ENCODE peak calls at places on chromosomes 7 and 10, in eight cellular contexts. J is fibroblast of mammary gland, W is BE2C, Y is right lobe of liver, U is vagina, R is thoracic aorta, F is AG04450, P is fibroblast of the aortic adventitia. Z is an unnamed sample.

GRCh38 chr7:30930621-30931020 is 19.0 kb downstream of the AQP1 start:
- DNase-seq in J (no peak), W (peak), Y (peak), U (no peak), R (no peak), F (no peak), P (no peak), Z (peak)

GRCh38 chr10:43623351-43623750 is 17.1 kb downstream of the ZNF485 start:
- DNase-seq in J (peak), W (no peak), Y (no peak), U (no peak), R (no peak), F (no peak), P (peak), Z (peak)

GRCh38 chr7:17158261-17158660 is 140.2 kb upstream of the AHR start:
- DNase-seq in J (no peak), W (no peak), Y (no peak), U (no peak), R (no peak), F (no peak), P (no peak), Z (no peak)

GRCh38 chr10:46556515-46557318 is at the start of gene GPRIN2:
- DNase-seq in J (no peak), W (peak), Y (peak), U (no peak), R (peak), F (no peak), P (no peak), Z (no peak)

GRCh38 chr10:95242581-95243317 is 48.1 kb downstream of the PDLIM1 start:
- DNase-seq in J (peak), W (peak), Y (no peak), U (no peak), R (no peak), F (no peak), P (peak), Z (peak)

GRCh38 chr10:114694735-114695134 is 36.7 kb upstream of the ABLIM1 start:
- DNase-seq in J (no peak), W (peak), Y (peak), U (no peak), R (no peak), F (no peak), P (no peak), Z (peak)

GRCh38 chr10:6542999-6543430 is 37.1 kb downstream of the PRKCQ start:
- DNase-seq in J (no peak), W (no peak), Y (no peak), U (no peak), R (no peak), F (no peak), P (no peak), Z (no peak)

GRCh38 chr7:74230446-74231231 is 20.8 kb downstream of the LAT2 start:
- DNase-seq in J (no peak), W (no peak), Y (no peak), U (no peak), R (no peak), F (no peak), P (no peak), Z (no peak)

GRCh38 chr10:28694530-28694929 is 17.2 kb downstream of the BAMBI start:
- DNase-seq in J (no peak), W (no peak), Y (no peak), U (no peak), R (no peak), F (no peak), P (no peak), Z (no peak)

GRCh38 chr7:126411032-126411820 is 841.5 kb downstream of the GRM8 start:
- DNase-seq in J (no peak), W (no peak), Y (no peak), U (no peak), R (no peak), F (no peak), P (no peak), Z (no peak)

GRCh38 chr7:45080958-45081669 is 7.7 kb downstream of the NACAD start:
- DNase-seq in J (no peak), W (no peak), Y (no peak), U (no peak), R (no peak), F (no peak), P (no peak), Z (no peak)

GRCh38 chr10:93206652-93207051 is 133.0 kb downstream of the CYP26A1 start:
- DNase-seq in J (no peak), W (no peak), Y (no peak), U (no peak), R (no peak), F (no peak), P (no peak), Z (no peak)

GRCh38 chr7:41199136-41199535 is 503.8 kb downstream of the INHBA start:
- DNase-seq in J (no peak), W (no peak), Y (no peak), U (no peak), R (no peak), F (no peak), P (no peak), Z (no peak)

GRCh38 chr10:122054046-122055025 is 65.4 kb downstream of the TACC2 start:
- DNase-seq in J (peak), W (peak), Y (no peak), U (no peak), R (no peak), F (no peak), P (peak), Z (peak)

GRCh38 chr7:158015403-158016116 is 572.1 kb downstream of the PTPRN2 start:
- DNase-seq in J (no peak), W (no peak), Y (peak), U (no peak), R (no peak), F (no peak), P (no peak), Z (no peak)

GRCh38 chr7:70016044-70016770 is 417.9 kb downstream of the AUTS2 start:
- DNase-seq in J (peak), W (no peak), Y (no peak), U (no peak), R (no peak), F (no peak), P (peak), Z (peak)

GRCh38 chr7:21550821-21551531 is 8.1 kb downstream of the DNAH11 start:
- DNase-seq in J (no peak), W (no peak), Y (no peak), U (no peak), R (no peak), F (no peak), P (no peak), Z (no peak)

DNA sequence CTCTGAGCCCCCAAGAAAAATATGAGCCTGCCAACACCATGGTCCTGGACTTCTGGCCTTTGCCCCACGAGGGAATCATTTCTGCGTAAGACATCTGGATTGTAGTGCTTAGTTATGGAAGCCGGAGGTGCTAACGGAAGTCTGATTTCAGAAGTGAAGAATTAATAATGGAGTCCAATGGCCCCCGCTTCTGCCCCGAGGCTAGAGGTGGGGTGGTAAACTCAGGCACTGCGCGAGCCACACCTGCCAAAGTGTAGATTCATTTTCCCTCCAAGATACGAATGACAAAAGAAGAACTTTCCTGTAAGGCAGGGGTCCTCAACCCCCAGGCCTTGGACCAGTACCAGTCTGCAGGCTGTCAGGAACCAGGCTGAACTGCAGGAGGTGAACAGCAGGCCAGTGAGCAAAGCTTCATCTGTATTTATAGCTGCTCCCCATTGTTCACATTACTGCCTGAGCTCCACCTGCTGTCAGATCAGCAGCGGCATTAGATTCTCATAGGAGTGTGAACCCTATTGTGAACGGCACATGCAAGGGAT is 22.3 kb downstream of the CNPY1 start:
- DNase-seq in J (no peak), W (no peak), Y (no peak), U (peak), R (no peak), F (no peak), P (no peak), Z (no peak)
- TF ChIP-seq CTCF in J (no peak), W (no peak), Y (no peak), U (no peak), R (no peak), F (no peak), P (no peak), Z (no peak)

DNA sequence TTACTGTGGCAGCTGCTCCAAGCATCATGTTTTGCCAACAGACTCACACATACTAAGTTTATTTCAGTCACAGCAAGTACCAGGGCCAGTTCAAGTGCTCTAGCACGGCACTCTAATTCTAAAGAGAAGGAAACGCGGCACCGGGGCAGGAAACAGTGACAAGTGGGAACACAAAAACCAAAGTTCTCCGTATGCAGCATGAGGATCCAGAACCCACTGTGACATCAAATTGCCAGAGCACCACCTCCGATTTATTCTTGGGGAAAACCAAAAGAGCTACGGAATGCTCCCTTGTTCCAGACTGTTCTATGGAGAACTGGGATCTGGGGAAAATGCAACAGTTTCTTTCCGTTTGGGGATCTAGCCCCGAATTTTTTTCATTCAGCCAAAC is 448 bp upstream of the PTER start:
- DNase-seq in J (peak), W (no peak), Y (no peak), U (no peak), R (no peak), F (no peak), P (no peak), Z (peak)
- H3K4me3 ChIP-seq in J (peak), W (no peak), Y (peak), U (peak), R (peak), F (peak), P (peak), Z (peak)

GRCh38 chr7:117094457-117094856 is 141.2 kb downstream of the ST7 start:
- DNase-seq in J (no peak), W (no peak), Y (no peak), U (no peak), R (no peak), F (no peak), P (no peak), Z (no peak)

GRCh38 chr7:117095055-117095454 is 141.8 kb downstream of the ST7 start:
- DNase-seq in J (no peak), W (no peak), Y (no peak), U (no peak), R (no peak), F (no peak), P (no peak), Z (no peak)

GRCh38 chr7:117097860-117098259 is 144.6 kb downstream of the ST7 start:
- DNase-seq in J (no peak), W (no peak), Y (no peak), U (no peak), R (no peak), F (no peak), P (no peak), Z (no peak)

GRCh38 chr7:117098457-117098856 is 145.2 kb downstream of the ST7 start:
- DNase-seq in J (peak), W (no peak), Y (no peak), U (no peak), R (no peak), F (peak), P (peak), Z (peak)

DNA sequence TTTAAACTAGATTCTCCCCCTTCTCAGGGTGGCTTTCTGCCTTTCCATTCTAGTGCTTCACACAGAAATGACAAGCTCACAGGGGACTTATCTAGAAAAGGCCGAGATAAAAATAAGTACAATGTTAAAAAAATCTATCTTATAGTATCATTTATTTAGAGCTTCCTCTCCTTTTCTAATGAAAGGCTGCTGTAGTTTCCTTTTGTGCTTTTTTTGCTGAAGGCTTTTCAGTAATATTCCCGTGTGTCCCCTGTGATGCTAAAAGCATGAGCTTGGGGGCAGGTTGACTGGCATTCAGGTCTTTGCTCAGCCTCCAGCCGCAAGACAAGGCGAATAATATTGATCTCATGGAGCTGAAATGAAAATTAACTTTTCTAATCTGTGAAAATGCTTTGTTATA is 143.0 kb downstream of the ST7 start:
- DNase-seq in J (no peak), W (no peak), Y (no peak), U (no peak), R (no peak), F (no peak), P (no peak), Z (no peak)
- TF ChIP-seq CTCF in J (no peak), W (no peak), Y (no peak), U (no peak), R (no peak), F (no peak), P (no peak), Z (no peak)

DNA sequence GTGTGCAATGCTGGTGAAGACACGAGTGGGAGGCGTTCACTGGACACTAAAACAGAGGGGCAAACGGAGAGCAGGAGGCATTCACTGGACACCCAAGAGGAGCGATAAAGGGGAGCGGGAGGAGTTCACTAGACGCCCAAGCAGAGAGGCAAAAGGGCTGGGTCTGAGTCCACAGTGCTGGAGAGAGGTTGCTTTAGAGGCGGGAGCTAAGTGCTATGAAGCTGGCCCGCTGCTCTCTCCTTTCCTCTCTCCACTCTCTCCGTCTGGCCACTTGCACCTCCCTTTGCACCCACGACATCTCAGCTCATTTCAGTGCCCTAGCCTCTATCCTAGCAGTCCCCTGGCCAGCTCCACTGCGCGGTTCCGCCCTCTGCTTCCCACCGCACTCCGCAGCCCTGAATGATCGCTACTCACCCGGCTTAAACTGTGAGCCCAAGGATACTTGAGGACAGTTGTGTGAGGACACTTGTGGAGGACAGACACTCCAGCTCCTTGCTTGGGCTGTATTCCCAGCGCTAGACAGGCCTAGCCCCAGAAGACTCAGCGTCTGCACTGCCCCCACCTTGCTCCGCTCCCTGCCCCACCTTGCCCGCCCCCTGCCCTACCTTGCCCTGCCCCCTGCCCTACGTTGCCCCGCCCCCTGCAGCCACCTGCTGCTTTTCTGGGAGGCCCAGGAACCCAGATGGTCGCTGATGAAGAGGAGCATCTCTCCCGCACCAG is 78.8 kb upstream of the CPXM2 start:
- DNase-seq in J (no peak), W (no peak), Y (no peak), U (no peak), R (no peak), F (no peak), P (no peak), Z (no peak)
- H3K4me3 ChIP-seq in J (no peak), W (no peak), Y (no peak), U (no peak), R (no peak), F (no peak), P (no peak), Z (no peak)

GRCh38 chr10:73653701-73654100 is 2.1 kb downstream of the SYNPO2L start:
- DNase-seq in J (peak), W (no peak), Y (no peak), U (no peak), R (no peak), F (no peak), P (no peak), Z (peak)
- TF ChIP-seq CTCF in J (peak), W (peak), Y (no peak), U (no peak), R (no peak), F (peak), P (no peak), Z (peak)

DNA sequence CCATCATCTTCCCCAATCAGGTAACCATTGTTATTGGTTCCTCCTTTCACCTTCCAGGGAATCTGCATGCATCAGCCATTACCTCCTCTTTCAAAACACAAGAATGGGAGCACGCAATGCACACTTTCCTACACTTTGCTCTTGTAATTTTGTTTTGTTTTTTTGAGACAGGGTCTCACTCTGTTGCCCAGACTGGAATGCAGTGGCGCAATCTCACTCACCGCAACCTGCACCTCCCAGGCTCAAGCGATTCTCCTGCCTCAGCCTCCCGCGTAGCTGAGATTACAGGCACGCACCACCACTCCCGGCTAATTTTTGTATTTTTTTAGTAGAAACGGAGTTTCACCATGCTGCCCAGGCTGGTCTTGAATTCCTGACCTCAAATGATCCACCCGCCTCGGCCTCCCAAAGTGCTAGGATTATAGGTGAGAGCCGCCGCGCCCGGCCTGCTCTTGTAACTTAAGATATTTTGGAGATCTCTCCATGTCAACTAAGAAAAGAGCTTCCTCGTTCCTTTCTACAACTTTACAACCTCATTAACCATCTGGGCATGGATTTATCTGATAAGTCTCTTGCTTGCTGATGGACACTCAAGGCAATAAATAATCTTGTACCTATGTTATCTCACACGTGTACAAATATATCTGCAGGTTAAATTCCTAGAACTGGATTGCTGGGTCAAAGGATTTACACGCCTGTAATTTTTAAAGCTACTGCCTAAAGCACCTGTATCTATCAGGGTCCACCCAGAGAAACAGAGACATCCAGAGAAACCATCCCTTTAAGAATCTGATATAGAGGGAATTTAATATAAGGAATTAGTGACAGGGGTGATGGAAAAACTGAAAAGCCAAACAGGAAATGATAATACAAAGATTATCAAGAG is 4.2 kb downstream of the CYTH3 start:
- DNase-seq in J (no peak), W (no peak), Y (no peak), U (no peak), R (no peak), F (no peak), P (no peak), Z (no peak)
- H3K4me3 ChIP-seq in J (no peak), W (no peak), Y (no peak), U (no peak), R (no peak), F (no peak), P (no peak), Z (no peak)

GRCh38 chr7:144109283-144109682 is at the start of gene OR2A2:
- DNase-seq in J (no peak), W (no peak), Y (no peak), U (no peak), R (no peak), F (no peak), P (no peak), Z (no peak)

GRCh38 chr7:144110272-144110671 is 889 bp downstream of the OR2A2 start:
- DNase-seq in J (no peak), W (no peak), Y (no peak), U (no peak), R (no peak), F (no peak), P (no peak), Z (no peak)
- TF ChIP-seq CTCF in J (no peak), W (no peak), Y (no peak), U (no peak), R (no peak), F (no peak), P (no peak), Z (no peak)

DNA sequence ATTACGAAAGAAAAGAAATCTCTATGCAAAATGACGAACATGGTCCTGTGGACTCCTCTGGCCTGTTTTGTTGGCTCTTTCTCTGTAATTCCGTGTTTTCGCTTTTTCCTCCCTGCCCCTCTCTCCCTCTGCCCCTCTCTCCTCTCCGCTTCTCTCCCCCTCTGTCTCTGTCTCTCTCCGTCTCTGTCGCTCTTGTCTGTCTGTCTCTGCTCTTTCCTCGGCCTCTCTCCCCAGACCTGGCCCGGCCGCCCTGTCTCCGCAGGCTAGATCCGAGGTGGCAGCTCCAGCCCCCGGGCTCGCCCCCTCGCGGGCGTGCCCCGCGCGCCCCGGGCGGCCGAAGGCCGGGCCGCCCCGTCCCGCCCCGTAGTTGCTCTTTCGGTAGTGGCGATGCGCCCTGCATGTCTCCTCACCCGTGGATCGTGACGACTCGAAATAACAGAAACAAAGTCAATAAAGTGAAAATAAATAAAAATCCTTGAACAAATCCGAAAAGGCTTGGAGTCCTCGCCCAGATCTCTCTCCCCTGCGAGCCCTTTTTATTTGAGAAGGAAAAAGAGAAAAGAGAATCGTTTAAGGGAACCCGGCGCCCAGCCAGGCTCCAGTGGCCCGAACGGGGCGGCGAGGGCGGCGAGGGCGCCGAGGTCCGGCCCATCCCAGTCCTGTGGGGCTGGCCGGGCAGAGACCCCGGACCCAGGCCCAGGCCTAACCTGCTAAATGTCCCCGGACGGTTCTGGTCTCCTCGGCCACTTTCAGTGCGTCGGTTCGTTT is 83.5 kb upstream of the SLF2 start:
- DNase-seq in J (no peak), W (no peak), Y (no peak), U (no peak), R (no peak), F (no peak), P (no peak), Z (no peak)
- H3K4me3 ChIP-seq in J (no peak), W (peak), Y (peak), U (peak), R (peak), F (peak), P (peak), Z (no peak)

DNA sequence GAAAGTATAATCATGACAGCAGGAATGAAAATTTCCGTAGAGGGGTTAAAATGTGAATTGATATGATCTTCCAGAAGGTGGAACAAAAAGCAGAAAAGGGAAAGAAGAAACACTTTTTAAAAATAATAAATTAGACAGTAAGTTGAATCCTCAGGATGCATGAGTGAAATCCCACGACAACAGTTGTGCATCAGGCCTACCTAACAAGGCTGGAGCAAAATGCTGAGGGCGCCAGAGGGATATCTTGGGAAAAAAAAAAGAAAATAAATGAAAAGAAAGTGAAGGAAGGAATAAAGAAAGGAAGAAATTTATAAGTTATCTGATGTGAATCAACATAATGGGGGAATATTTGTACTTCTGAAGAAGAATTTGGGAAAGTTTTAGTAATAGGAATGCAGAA is 13.0 kb upstream of the HUS1 start:
- DNase-seq in J (no peak), W (no peak), Y (no peak), U (no peak), R (no peak), F (no peak), P (no peak), Z (no peak)
- TF ChIP-seq CTCF in J (no peak), W (no peak), Y (no peak), U (no peak), R (no peak), F (no peak), P (no peak), Z (peak)

Z was measured in fibroblast of pulmonary artery.